ENCODE peak calls at places on chromosomes 4 and X, in five cellular contexts. One of them, this sample, is unnamed.

GRCh38 chr4:81470456-81471327 is 1.0 kb downstream of the RASGEF1B start:
- DNase-seq in heart left ventricle: peak
- DNase-seq in right lobe of liver: peak
- DNase-seq in psoas muscle: no peak
- DNase-seq in effector memory CD4-positive, alpha-beta T cell: peak
- DNase-seq in this sample: peak

GRCh38 chr4:13640149-13640671 is 12.7 kb upstream of the BOD1L1 start:
- DNase-seq in right lobe of liver: no peak
- DNase-seq in heart left ventricle: no peak
- DNase-seq in psoas muscle: no peak
- DNase-seq in effector memory CD4-positive, alpha-beta T cell: no peak
- DNase-seq in this sample: no peak

GRCh38 chrX:40933132-40934078 is 151.8 kb upstream of the USP9X start:
- DNase-seq in right lobe of liver: no peak
- DNase-seq in psoas muscle: no peak
- DNase-seq in effector memory CD4-positive, alpha-beta T cell: no peak
- DNase-seq in heart left ventricle: no peak
- DNase-seq in this sample: peak

GRCh38 chr4:10157478-10158354 is 41.1 kb upstream of the WDR1 start:
- DNase-seq in psoas muscle: no peak
- DNase-seq in effector memory CD4-positive, alpha-beta T cell: peak
- DNase-seq in heart left ventricle: no peak
- DNase-seq in right lobe of liver: peak
- DNase-seq in this sample: peak

GRCh38 chr4:2818351-2818939 is 25.2 kb upstream of the ADD1 start:
- DNase-seq in effector memory CD4-positive, alpha-beta T cell: no peak
- DNase-seq in right lobe of liver: no peak
- DNase-seq in psoas muscle: peak
- DNase-seq in heart left ventricle: peak
- DNase-seq in this sample: no peak

GRCh38 chrX:40132751-40133150 is 35.0 kb upstream of the BCOR start:
- DNase-seq in heart left ventricle: peak
- DNase-seq in psoas muscle: peak
- DNase-seq in right lobe of liver: peak
- DNase-seq in effector memory CD4-positive, alpha-beta T cell: no peak
- DNase-seq in this sample: peak

GRCh38 chrX:47169273-47169672 is 24.3 kb downstream of the RBM10 start:
- DNase-seq in right lobe of liver: no peak
- DNase-seq in effector memory CD4-positive, alpha-beta T cell: no peak
- DNase-seq in psoas muscle: no peak
- DNase-seq in heart left ventricle: no peak
- DNase-seq in this sample: no peak

GRCh38 chrX:53483838-53484420 is 49.8 kb upstream of the HSD17B10 start:
- DNase-seq in right lobe of liver: no peak
- DNase-seq in heart left ventricle: no peak
- DNase-seq in psoas muscle: no peak
- DNase-seq in effector memory CD4-positive, alpha-beta T cell: no peak
- DNase-seq in this sample: no peak

GRCh38 chr4:77877771-77878170 is 15.1 kb downstream of the MRPL1 start:
- DNase-seq in effector memory CD4-positive, alpha-beta T cell: no peak
- DNase-seq in right lobe of liver: no peak
- DNase-seq in psoas muscle: no peak
- DNase-seq in heart left ventricle: no peak
- DNase-seq in this sample: no peak

GRCh38 chr4:77877167-77877566 is 14.5 kb downstream of the MRPL1 start:
- DNase-seq in effector memory CD4-positive, alpha-beta T cell: no peak
- DNase-seq in psoas muscle: no peak
- DNase-seq in heart left ventricle: no peak
- DNase-seq in right lobe of liver: no peak
- DNase-seq in this sample: no peak

GRCh38 chr4:77878176-77878575 is 15.5 kb downstream of the MRPL1 start:
- DNase-seq in effector memory CD4-positive, alpha-beta T cell: no peak
- DNase-seq in heart left ventricle: no peak
- DNase-seq in psoas muscle: no peak
- DNase-seq in right lobe of liver: no peak
- DNase-seq in this sample: no peak

GRCh38 chr4:77881460-77882295 is 19.0 kb downstream of the MRPL1 start:
- DNase-seq in effector memory CD4-positive, alpha-beta T cell: no peak
- DNase-seq in psoas muscle: no peak
- DNase-seq in heart left ventricle: no peak
- DNase-seq in right lobe of liver: no peak
- DNase-seq in this sample: peak

GRCh38 chr4:77880784-77881183 is 18.2 kb downstream of the MRPL1 start:
- DNase-seq in psoas muscle: no peak
- DNase-seq in heart left ventricle: no peak
- DNase-seq in right lobe of liver: no peak
- DNase-seq in effector memory CD4-positive, alpha-beta T cell: no peak
- DNase-seq in this sample: no peak
- H3K27ac ChIP-seq in psoas muscle: no peak
- H3K27ac ChIP-seq in heart left ventricle: no peak
- H3K27ac ChIP-seq in right lobe of liver: no peak
- H3K27ac ChIP-seq in effector memory CD4-positive, alpha-beta T cell: no peak
- H3K27ac ChIP-seq in this sample: no peak

DNA sequence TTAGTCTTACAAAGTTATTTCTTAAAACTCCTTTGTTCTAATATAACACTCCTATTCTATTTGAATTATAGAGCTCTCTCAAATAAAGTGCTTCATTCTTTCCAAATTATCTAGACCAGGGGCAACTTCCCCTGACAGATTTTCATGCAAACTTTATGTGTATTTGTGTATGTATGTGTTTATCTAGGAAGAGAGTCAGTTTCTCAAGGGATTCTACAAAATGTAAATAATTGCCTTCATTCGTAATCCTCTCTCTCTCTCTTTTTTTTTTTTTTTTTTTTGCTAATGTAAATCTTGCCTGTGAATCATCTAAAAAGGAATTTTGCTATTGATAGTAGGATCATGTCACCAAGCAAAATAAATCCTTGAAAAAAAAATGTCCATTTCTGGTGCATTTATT is 38.9 kb upstream of the RBPJ start:
- DNase-seq in right lobe of liver: no peak
- DNase-seq in effector memory CD4-positive, alpha-beta T cell: no peak
- DNase-seq in heart left ventricle: no peak
- DNase-seq in psoas muscle: no peak
- DNase-seq in this sample: no peak
- H3K4me3 ChIP-seq in right lobe of liver: no peak
- H3K4me3 ChIP-seq in effector memory CD4-positive, alpha-beta T cell: no peak
- H3K4me3 ChIP-seq in heart left ventricle: no peak
- H3K4me3 ChIP-seq in psoas muscle: no peak
- H3K4me3 ChIP-seq in this sample: no peak

DNA sequence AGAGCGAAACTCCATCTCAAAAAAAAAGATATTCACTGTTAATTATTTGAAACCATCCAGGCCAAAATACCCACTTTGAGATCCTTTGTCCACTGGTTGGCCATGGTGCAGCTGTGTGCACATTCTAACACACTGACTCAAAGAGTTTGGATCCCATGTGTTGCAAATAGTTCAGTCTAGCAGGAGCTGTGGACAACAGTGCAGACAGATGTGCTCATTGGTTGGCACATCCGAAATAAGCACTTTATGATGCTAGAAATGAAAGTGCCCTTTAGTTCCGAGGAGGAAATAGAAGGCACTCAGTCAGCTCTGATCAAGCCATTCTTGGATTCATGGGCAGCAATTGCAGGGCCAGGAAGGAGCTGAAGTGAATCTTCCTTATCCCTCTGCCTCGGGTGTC is 63.0 kb upstream of the TMEM150C start:
- DNase-seq in right lobe of liver: no peak
- DNase-seq in effector memory CD4-positive, alpha-beta T cell: no peak
- DNase-seq in psoas muscle: no peak
- DNase-seq in heart left ventricle: no peak
- DNase-seq in this sample: no peak
- H3K27ac ChIP-seq in right lobe of liver: no peak
- H3K27ac ChIP-seq in effector memory CD4-positive, alpha-beta T cell: no peak
- H3K27ac ChIP-seq in psoas muscle: no peak
- H3K27ac ChIP-seq in heart left ventricle: no peak
- H3K27ac ChIP-seq in this sample: no peak

DNA sequence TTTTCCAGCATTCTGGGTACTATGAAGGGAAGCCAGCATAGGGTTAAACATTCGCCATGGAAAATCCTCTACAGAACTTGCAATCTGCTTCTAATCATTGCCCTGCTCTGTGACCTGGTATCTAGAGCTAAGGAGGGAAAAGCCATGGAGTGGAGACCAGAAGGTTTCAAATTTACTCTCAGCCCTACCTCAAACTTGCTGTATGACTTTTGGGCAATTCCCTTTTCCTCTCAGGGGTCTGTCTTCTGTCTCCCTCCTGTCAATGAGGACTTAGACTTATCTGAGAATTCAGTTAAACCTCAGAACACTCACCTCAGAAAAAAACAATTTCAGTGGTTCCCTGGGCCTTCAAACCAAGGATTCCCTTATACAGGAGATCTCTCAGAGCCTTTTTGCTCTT is 29.1 kb downstream of the ARHGEF9 start:
- DNase-seq in heart left ventricle: no peak
- DNase-seq in right lobe of liver: no peak
- DNase-seq in psoas muscle: no peak
- DNase-seq in effector memory CD4-positive, alpha-beta T cell: no peak
- DNase-seq in this sample: no peak
- H3K4me3 ChIP-seq in heart left ventricle: no peak
- H3K4me3 ChIP-seq in right lobe of liver: no peak
- H3K4me3 ChIP-seq in psoas muscle: no peak
- H3K4me3 ChIP-seq in effector memory CD4-positive, alpha-beta T cell: no peak
- H3K4me3 ChIP-seq in this sample: no peak

DNA sequence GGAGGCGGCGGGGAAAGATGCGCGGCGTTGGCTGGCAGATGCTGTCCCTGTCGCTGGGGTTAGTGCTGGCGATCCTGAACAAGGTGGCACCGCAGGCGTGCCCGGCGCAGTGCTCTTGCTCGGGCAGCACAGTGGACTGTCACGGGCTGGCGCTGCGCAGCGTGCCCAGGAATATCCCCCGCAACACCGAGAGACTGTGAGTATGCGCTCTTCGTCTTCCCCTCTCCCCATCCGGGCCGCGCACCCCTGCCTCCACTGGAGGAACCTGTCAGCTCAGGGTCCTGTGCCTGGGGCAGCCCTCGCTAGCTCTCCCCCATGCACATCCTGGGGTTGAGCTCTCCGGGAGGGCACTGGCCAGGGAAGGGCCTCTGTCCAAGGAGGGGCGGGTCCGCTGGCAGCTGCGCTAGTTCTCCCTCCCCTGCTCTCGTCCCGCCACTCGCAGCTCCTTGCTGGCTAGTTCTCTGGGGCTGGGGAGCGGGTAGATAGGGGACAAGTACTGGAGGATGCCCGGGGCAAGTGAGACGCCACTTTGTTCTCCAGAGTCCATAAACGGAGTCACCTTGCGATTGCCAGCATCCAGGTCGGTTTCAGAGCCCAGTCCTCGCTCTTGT is 2.2 kb downstream of the SLIT2 start:
- DNase-seq in psoas muscle: peak
- DNase-seq in heart left ventricle: peak
- DNase-seq in right lobe of liver: peak
- DNase-seq in effector memory CD4-positive, alpha-beta T cell: no peak
- DNase-seq in this sample: no peak
- H3K27ac ChIP-seq in psoas muscle: no peak
- H3K27ac ChIP-seq in heart left ventricle: peak
- H3K27ac ChIP-seq in right lobe of liver: no peak
- H3K27ac ChIP-seq in effector memory CD4-positive, alpha-beta T cell: no peak
- H3K27ac ChIP-seq in this sample: no peak

GRCh38 chr4:40240040-40240653 is 43.3 kb downstream of the RHOH start:
- DNase-seq in psoas muscle: no peak
- DNase-seq in effector memory CD4-positive, alpha-beta T cell: no peak
- DNase-seq in heart left ventricle: no peak
- DNase-seq in right lobe of liver: no peak
- DNase-seq in this sample: no peak

GRCh38 chr4:40241936-40242590 is 45.2 kb downstream of the RHOH start:
- DNase-seq in right lobe of liver: no peak
- DNase-seq in heart left ventricle: no peak
- DNase-seq in effector memory CD4-positive, alpha-beta T cell: peak
- DNase-seq in psoas muscle: no peak
- DNase-seq in this sample: no peak

GRCh38 chr4:40238008-40238699 is 41.3 kb downstream of the RHOH start:
- DNase-seq in psoas muscle: no peak
- DNase-seq in right lobe of liver: no peak
- DNase-seq in heart left ventricle: no peak
- DNase-seq in effector memory CD4-positive, alpha-beta T cell: no peak
- DNase-seq in this sample: no peak

GRCh38 chr4:40241026-40241425 is 44.2 kb downstream of the RHOH start:
- DNase-seq in right lobe of liver: no peak
- DNase-seq in psoas muscle: no peak
- DNase-seq in effector memory CD4-positive, alpha-beta T cell: no peak
- DNase-seq in heart left ventricle: no peak
- DNase-seq in this sample: no peak

GRCh38 chr4:40238700-40239548 is 42.1 kb downstream of the RHOH start:
- DNase-seq in psoas muscle: no peak
- DNase-seq in right lobe of liver: no peak
- DNase-seq in effector memory CD4-positive, alpha-beta T cell: peak
- DNase-seq in heart left ventricle: no peak
- DNase-seq in this sample: peak
- H3K4me3 ChIP-seq in psoas muscle: no peak
- H3K4me3 ChIP-seq in right lobe of liver: no peak
- H3K4me3 ChIP-seq in effector memory CD4-positive, alpha-beta T cell: peak
- H3K4me3 ChIP-seq in heart left ventricle: no peak
- H3K4me3 ChIP-seq in this sample: no peak

This sample was measured in small intestine.